ENCODE peak calls at places on chromosomes 3 and 15, in seven cellular contexts. J is HepG2, N is GM12891, Q is H1, V is SK-N-SH, E is K562, K is GM12878. M is an unnamed sample.

GRCh38 chr3:23835807-23836206 is 30.1 kb downstream of the UBE2E1 start:
- DNase-seq in E (no peak), K (no peak), Q (no peak), V (no peak), J (no peak), N (no peak), M (no peak)

GRCh38 chr3:4038351-4038750 is 239.1 kb downstream of the LRRN1 start:
- DNase-seq in V (no peak), Q (no peak), E (no peak), J (no peak), N (no peak), K (no peak), M (no peak)

GRCh38 chr3:174614046-174614445 is 245.1 kb upstream of the NAALADL2 start:
- DNase-seq in E (no peak), J (no peak), V (no peak), K (no peak), Q (no peak), N (no peak), M (no peak)

GRCh38 chr3:114299421-114299820 is 5.6 kb downstream of the TIGIT start:
- DNase-seq in V (peak), Q (no peak), E (peak), K (no peak), N (no peak), J (peak), M (no peak)

GRCh38 chr15:55768670-55769185 is 25.8 kb upstream of the PRTG start:
- DNase-seq in N (no peak), Q (no peak), E (no peak), V (peak), J (no peak), K (no peak), M (no peak)

GRCh38 chr3:13166243-13167063 is 93.2 kb upstream of the IQSEC1 start:
- DNase-seq in V (no peak), Q (no peak), J (no peak), K (no peak), E (no peak), N (no peak), M (no peak)

GRCh38 chr15:40095381-40096093 is 13.1 kb downstream of the BMF start:
- DNase-seq in V (no peak), Q (no peak), K (no peak), J (no peak), N (no peak), E (no peak), M (no peak)

GRCh38 chr15:88028024-88028423 is 228.5 kb downstream of the NTRK3 start:
- DNase-seq in Q (peak), J (no peak), N (no peak), K (no peak), V (no peak), E (peak), M (no peak)

GRCh38 chr3:181782306-181782924 is 70.7 kb downstream of the SOX2 start:
- DNase-seq in K (no peak), E (no peak), J (no peak), V (no peak), Q (no peak), N (no peak), M (no peak)

GRCh38 chr3:57397175-57398026 is 104.9 kb upstream of the ASB14 start:
- DNase-seq in J (peak), Q (peak), V (peak), E (peak), N (peak), K (peak), M (peak)

GRCh38 chr3:102158080-102158756 is 276.6 kb upstream of the ZPLD1 start:
- DNase-seq in V (no peak), N (no peak), Q (no peak), J (no peak), E (no peak), K (no peak), M (no peak)

GRCh38 chr3:18438586-18438985 is 13.4 kb upstream of the SATB1 start:
- DNase-seq in V (no peak), E (no peak), J (no peak), Q (no peak), K (no peak), N (no peak), M (no peak)

GRCh38 chr15:86162676-86163075 is 83.0 kb downstream of the AGBL1 start:
- DNase-seq in N (no peak), K (no peak), E (no peak), V (no peak), J (no peak), Q (no peak), M (no peak)

GRCh38 chr3:26847675-26848074 is 225.1 kb downstream of the LRRC3B start:
- DNase-seq in E (no peak), Q (no peak), K (no peak), J (no peak), V (no peak), N (no peak), M (no peak)

GRCh38 chr3:72340476-72341379 is 507.5 kb downstream of the SHQ1 start:
- DNase-seq in J (no peak), Q (no peak), V (no peak), N (no peak), K (peak), E (no peak), M (no peak)

GRCh38 chr3:33665294-33665693 is 52.8 kb downstream of the CLASP2 start:
- DNase-seq in V (no peak), N (no peak), J (no peak), Q (no peak), E (no peak), K (no peak), M (no peak)

GRCh38 chr15:96789999-96790398 is 459.5 kb downstream of the NR2F2 start:
- DNase-seq in Q (no peak), E (no peak), N (no peak), J (no peak), V (no peak), K (no peak), M (no peak)

DNA sequence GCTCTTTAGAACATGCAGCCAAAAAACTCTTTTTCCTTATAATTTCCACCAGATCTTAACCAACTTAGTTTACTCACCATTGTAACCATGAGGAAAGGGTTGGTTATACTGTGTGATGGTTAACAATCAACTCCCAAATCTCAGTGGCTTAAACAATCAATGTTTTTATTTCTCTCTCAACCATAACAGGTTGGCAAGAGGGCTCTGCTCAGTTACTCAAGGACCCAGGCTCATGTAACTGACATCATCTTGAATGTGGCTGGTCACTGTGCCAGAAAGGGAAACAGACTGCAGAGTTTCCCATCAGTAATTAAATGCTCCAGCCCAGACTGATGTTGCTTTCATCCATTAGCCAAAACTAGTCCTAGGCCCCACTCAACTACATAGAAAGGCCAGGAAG is 69.0 kb downstream of the ANKRD28 start:
- DNase-seq in Q (no peak), V (no peak), N (no peak), J (no peak), E (no peak), K (no peak), M (no peak)
- TF ChIP-seq TAF1 in Q (no peak), V (no peak), N (no peak), J (no peak), E (no peak), K (no peak), M (no peak)

GRCh38 chr3:96813820-96814580 is 394 bp upstream of the EPHA6 start:
- DNase-seq in V (peak), K (no peak), N (peak), Q (no peak), E (no peak), J (peak), M (peak)

GRCh38 chr3:96814581-96815567 is at the start of gene EPHA6:
- DNase-seq in E (no peak), J (no peak), K (no peak), Q (peak), N (no peak), V (peak), M (no peak)

DNA sequence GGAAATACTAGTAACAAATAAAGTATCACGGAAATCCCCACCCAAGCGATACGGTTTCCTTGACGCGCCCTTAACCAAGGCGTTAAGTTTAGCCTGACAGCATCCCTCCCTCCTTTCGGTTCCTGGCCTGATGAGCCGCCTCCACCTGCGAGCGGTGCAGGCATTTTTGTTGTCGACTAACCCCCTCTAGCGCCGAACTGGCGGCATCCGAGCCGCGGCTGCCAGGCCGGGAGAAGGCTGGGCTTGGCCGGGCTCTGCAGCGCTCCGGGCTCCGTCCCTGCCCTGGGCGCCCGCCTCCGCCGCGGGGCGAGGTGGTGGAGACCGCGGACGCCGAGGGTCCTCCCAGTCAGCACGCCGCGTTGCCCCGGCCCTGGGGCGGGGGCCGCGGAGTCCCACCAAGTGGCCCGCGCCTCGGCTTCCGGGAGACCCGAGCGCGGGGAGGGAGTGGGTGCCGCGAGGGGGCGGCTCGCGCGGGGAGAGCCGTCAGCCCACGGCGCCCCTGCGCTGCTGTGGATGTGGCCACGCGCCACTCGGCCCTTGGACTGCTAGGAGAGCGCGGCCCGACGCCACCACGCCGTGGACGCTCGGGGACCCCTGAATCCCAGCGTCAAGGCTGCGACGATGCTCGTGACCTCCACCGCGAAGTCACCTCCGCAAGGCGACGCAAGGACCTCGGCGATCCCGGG is 1.1 kb upstream of the EPHA6 start:
- DNase-seq in J (peak), Q (peak), K (peak), E (peak), V (peak), N (peak), M (peak)
- TF ChIP-seq TAF1 in J (no peak), Q (no peak), K (no peak), E (no peak), V (no peak), N (no peak), M (no peak)

GRCh38 chr3:194142156-194142910 is 6.4 kb downstream of the HES1 start:
- DNase-seq in J (no peak), N (no peak), V (no peak), Q (no peak), E (peak), K (no peak), M (no peak)
- TF ChIP-seq TAF1 in J (no peak), N (no peak), V (no peak), Q (no peak), E (no peak), K (no peak), M (no peak)

DNA sequence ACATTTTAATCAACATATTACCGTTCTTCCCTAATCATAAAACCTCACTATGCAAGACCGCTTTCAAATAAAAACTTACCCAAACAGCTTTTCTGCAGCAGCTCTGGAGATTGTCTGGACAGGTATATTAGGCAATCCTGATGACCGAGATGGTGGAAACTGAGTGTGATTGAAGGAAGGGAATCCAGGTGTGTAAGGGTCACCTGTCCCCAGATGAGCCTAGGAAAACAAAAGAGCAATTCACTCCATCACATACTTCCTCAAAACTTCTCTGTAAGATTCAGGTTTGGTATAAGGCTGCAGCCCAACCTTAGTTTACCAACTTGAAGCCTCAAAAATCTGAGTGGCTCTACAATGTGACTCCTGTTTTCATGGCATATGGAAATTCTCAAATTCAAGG is 14.5 kb downstream of the TFRC start:
- DNase-seq in V (no peak), E (no peak), Q (no peak), N (no peak), K (no peak), J (no peak), M (no peak)
- TF ChIP-seq TAF1 in V (no peak), E (no peak), Q (no peak), N (no peak), K (no peak), J (no peak), M (no peak)

DNA sequence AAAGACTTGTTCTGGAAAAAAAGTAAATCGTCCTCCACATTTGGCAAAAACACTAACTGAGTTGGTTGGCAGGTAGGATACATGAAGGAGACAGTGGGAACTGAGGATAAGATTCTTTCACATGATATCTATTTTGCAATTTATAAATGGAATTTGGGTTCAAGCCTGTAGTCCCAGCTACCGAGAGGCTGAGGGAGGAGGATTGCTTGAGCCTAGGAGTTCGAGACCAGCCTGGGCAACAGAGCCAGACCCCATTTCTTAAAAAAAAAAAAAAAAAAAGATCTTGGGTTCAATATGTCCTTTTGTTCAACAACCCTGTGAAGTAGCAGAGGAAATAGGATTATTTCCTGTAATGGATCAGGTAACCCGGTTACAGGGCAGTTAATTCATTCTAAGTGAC is 35.7 kb upstream of the CFAP161 start:
- DNase-seq in Q (peak), N (no peak), J (no peak), K (no peak), V (no peak), E (no peak), M (no peak)
- TF ChIP-seq TAF1 in Q (no peak), N (no peak), J (no peak), K (no peak), V (no peak), E (no peak), M (no peak)

GRCh38 chr3:195905970-195906864 is 2.1 kb downstream of the TNK2 start:
- DNase-seq in K (no peak), E (no peak), V (no peak), Q (no peak), N (no peak), J (no peak), M (no peak)

GRCh38 chr3:195909294-195909644 is 918 bp upstream of the TNK2 start:
- DNase-seq in V (no peak), N (no peak), E (no peak), K (no peak), Q (peak), J (no peak), M (no peak)

GRCh38 chr3:195907730-195908438 is 467 bp downstream of the TNK2 start:
- DNase-seq in N (no peak), V (peak), E (peak), J (no peak), K (peak), Q (no peak), M (no peak)

GRCh38 chr3:195908439-195909293 is at the start of gene TNK2:
- DNase-seq in Q (peak), N (no peak), E (peak), J (no peak), K (no peak), V (peak), M (no peak)

GRCh38 chr3:195906865-195907729 is 1.3 kb downstream of the TNK2 start:
- DNase-seq in V (no peak), K (peak), E (no peak), Q (no peak), J (no peak), N (no peak), M (no peak)
- TF ChIP-seq TAF1 in V (no peak), K (peak), E (no peak), Q (no peak), J (no peak), N (no peak), M (no peak)

GRCh38 chr15:41128174-41128902 is 12.3 kb upstream of the INO80 start:
- DNase-seq in J (no peak), K (no peak), Q (no peak), N (no peak), V (no peak), E (no peak), M (no peak)

GRCh38 chr15:41125063-41125669 is 9.1 kb upstream of the INO80 start:
- DNase-seq in N (no peak), J (peak), E (no peak), Q (no peak), K (no peak), V (no peak), M (no peak)

GRCh38 chr15:41124058-41124457 is 8.0 kb upstream of the INO80 start:
- DNase-seq in K (no peak), J (peak), Q (no peak), N (no peak), V (no peak), E (no peak), M (no peak)

GRCh38 chr15:41122849-41123248 is 6.8 kb upstream of the INO80 start:
- DNase-seq in N (no peak), E (no peak), K (no peak), Q (no peak), J (no peak), V (no peak), M (no peak)

DNA sequence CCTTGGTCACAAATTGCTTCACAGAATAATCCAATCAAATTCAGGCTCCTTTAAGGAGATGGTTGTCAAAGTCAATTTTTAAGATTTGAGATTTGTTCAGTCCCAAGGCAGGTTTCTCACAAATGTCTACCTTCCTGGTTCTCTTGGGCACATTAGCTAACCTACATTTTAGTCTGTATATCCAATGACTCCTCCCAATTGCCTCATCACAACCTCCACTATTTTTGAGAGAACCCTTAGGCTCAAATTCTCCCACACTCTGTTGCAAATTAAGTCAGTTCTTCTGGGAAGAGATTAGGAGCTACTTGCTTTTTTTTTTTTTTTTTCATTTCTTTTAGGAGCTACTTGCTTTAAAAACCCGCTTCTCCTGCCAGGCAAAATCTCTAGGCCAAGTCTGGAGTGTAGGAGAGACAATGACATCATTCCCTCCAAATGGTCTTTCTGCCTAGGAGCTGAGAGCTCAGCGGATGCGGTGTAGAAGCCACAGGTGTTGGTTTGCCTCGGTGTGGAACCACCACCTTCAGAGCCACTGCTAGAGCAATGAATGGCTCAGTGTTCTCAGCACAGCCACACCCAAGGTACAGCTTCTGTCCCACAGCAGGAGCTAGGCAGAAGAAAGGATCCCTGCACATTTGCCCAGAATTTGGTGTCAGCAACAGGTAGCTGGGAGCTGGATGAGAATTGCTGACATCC is 10.0 kb upstream of the INO80 start:
- DNase-seq in K (no peak), Q (no peak), N (no peak), J (peak), E (no peak), V (no peak), M (no peak)
- TF ChIP-seq TAF1 in K (no peak), Q (no peak), N (no peak), J (no peak), E (no peak), V (no peak), M (no peak)